ENCODE peak calls at places on chromosomes 4 and X, in nine cellular contexts. One of them, this sample, is unnamed.

GRCh38 chr4:90126805-90127204 is 389 bp upstream of the CCSER1 start:
- DNase-seq in MCF 10A: no peak
- DNase-seq in right lobe of liver: no peak
- DNase-seq in AG10803: no peak
- DNase-seq in colonic mucosa: no peak
- DNase-seq in ovary: no peak
- DNase-seq in WTC11: no peak
- DNase-seq in AG09319: no peak
- DNase-seq in kidney: no peak
- DNase-seq in this sample: no peak

GRCh38 chrX:28981952-28982351 is 394.7 kb downstream of the IL1RAPL1 start:
- DNase-seq in ovary: no peak
- DNase-seq in right lobe of liver: no peak
- DNase-seq in MCF 10A: no peak
- DNase-seq in AG10803: no peak
- DNase-seq in kidney: no peak
- DNase-seq in AG09319: no peak
- DNase-seq in colonic mucosa: no peak
- DNase-seq in WTC11: no peak
- DNase-seq in this sample: no peak

GRCh38 chr4:174222266-174222872 is 61.1 kb downstream of the FBXO8 start:
- DNase-seq in AG09319: no peak
- DNase-seq in colonic mucosa: no peak
- DNase-seq in right lobe of liver: no peak
- DNase-seq in kidney: no peak
- DNase-seq in WTC11: no peak
- DNase-seq in ovary: no peak
- DNase-seq in AG10803: peak
- DNase-seq in MCF 10A: peak
- DNase-seq in this sample: no peak

GRCh38 chr4:111506706-111507105 is 638.5 kb upstream of the FAM241A start:
- DNase-seq in colonic mucosa: no peak
- DNase-seq in ovary: no peak
- DNase-seq in AG09319: peak
- DNase-seq in MCF 10A: peak
- DNase-seq in right lobe of liver: no peak
- DNase-seq in kidney: no peak
- DNase-seq in WTC11: no peak
- DNase-seq in AG10803: peak
- DNase-seq in this sample: no peak

GRCh38 chr4:1521821-1522361 is 115.6 kb upstream of the NKX1-1 start:
- DNase-seq in MCF 10A: no peak
- DNase-seq in WTC11: no peak
- DNase-seq in right lobe of liver: no peak
- DNase-seq in ovary: peak
- DNase-seq in kidney: peak
- DNase-seq in colonic mucosa: no peak
- DNase-seq in AG09319: no peak
- DNase-seq in AG10803: no peak
- DNase-seq in this sample: peak

GRCh38 chrX:71175531-71175930 is 30.9 kb downstream of the NLGN3 start:
- DNase-seq in kidney: no peak
- DNase-seq in MCF 10A: no peak
- DNase-seq in AG09319: no peak
- DNase-seq in ovary: no peak
- DNase-seq in AG10803: no peak
- DNase-seq in colonic mucosa: no peak
- DNase-seq in WTC11: no peak
- DNase-seq in right lobe of liver: no peak
- DNase-seq in this sample: no peak

GRCh38 chrX:17635231-17635630 is 102.1 kb upstream of the SCML1 start:
- DNase-seq in AG09319: no peak
- DNase-seq in colonic mucosa: peak
- DNase-seq in ovary: no peak
- DNase-seq in AG10803: no peak
- DNase-seq in MCF 10A: no peak
- DNase-seq in WTC11: peak
- DNase-seq in right lobe of liver: no peak
- DNase-seq in kidney: peak
- DNase-seq in this sample: peak

GRCh38 chr4:140654516-140654855 is 85.7 kb upstream of the UCP1 start:
- DNase-seq in colonic mucosa: no peak
- DNase-seq in kidney: no peak
- DNase-seq in AG10803: no peak
- DNase-seq in ovary: no peak
- DNase-seq in WTC11: no peak
- DNase-seq in right lobe of liver: no peak
- DNase-seq in AG09319: no peak
- DNase-seq in MCF 10A: no peak
- DNase-seq in this sample: no peak

GRCh38 chr4:2902126-2902525 is 58.5 kb downstream of the ADD1 start:
- DNase-seq in AG09319: no peak
- DNase-seq in ovary: no peak
- DNase-seq in MCF 10A: no peak
- DNase-seq in AG10803: no peak
- DNase-seq in kidney: no peak
- DNase-seq in WTC11: no peak
- DNase-seq in colonic mucosa: no peak
- DNase-seq in right lobe of liver: no peak
- DNase-seq in this sample: no peak

GRCh38 chr4:163164110-163164509 is 2.6 kb downstream of the NAF1 start:
- DNase-seq in AG09319: no peak
- DNase-seq in WTC11: no peak
- DNase-seq in colonic mucosa: no peak
- DNase-seq in ovary: no peak
- DNase-seq in AG10803: no peak
- DNase-seq in kidney: no peak
- DNase-seq in right lobe of liver: no peak
- DNase-seq in MCF 10A: no peak
- DNase-seq in this sample: no peak

GRCh38 chrX:4579999-4580398 is 866.5 kb upstream of the PRKX start:
- DNase-seq in WTC11: no peak
- DNase-seq in colonic mucosa: no peak
- DNase-seq in right lobe of liver: no peak
- DNase-seq in MCF 10A: no peak
- DNase-seq in kidney: no peak
- DNase-seq in AG10803: no peak
- DNase-seq in AG09319: no peak
- DNase-seq in ovary: no peak
- DNase-seq in this sample: no peak

GRCh38 chrX:100368167-100368566 is 41.9 kb downstream of the PCDH19 start:
- DNase-seq in right lobe of liver: no peak
- DNase-seq in kidney: no peak
- DNase-seq in MCF 10A: peak
- DNase-seq in AG10803: no peak
- DNase-seq in AG09319: no peak
- DNase-seq in ovary: no peak
- DNase-seq in WTC11: peak
- DNase-seq in colonic mucosa: no peak
- DNase-seq in this sample: no peak

GRCh38 chrX:13142891-13143290 is 98.5 kb upstream of the FAM9C start:
- DNase-seq in ovary: no peak
- DNase-seq in AG09319: no peak
- DNase-seq in WTC11: no peak
- DNase-seq in right lobe of liver: no peak
- DNase-seq in kidney: no peak
- DNase-seq in colonic mucosa: peak
- DNase-seq in AG10803: no peak
- DNase-seq in MCF 10A: no peak
- DNase-seq in this sample: no peak

GRCh38 chr4:72564789-72565188 is 4.2 kb downstream of the ADAMTS3 start:
- DNase-seq in WTC11: no peak
- DNase-seq in kidney: no peak
- DNase-seq in right lobe of liver: no peak
- DNase-seq in MCF 10A: no peak
- DNase-seq in ovary: no peak
- DNase-seq in colonic mucosa: no peak
- DNase-seq in AG09319: no peak
- DNase-seq in AG10803: no peak
- DNase-seq in this sample: no peak

GRCh38 chr4:163988391-163988790 is 493.9 kb downstream of the TMA16 start:
- DNase-seq in WTC11: no peak
- DNase-seq in MCF 10A: no peak
- DNase-seq in AG09319: no peak
- DNase-seq in AG10803: no peak
- DNase-seq in kidney: no peak
- DNase-seq in ovary: no peak
- DNase-seq in colonic mucosa: no peak
- DNase-seq in right lobe of liver: no peak
- DNase-seq in this sample: no peak

GRCh38 chr4:99710681-99711345 is 53.2 kb upstream of the C4orf54 start:
- DNase-seq in kidney: no peak
- DNase-seq in AG09319: no peak
- DNase-seq in AG10803: no peak
- DNase-seq in colonic mucosa: no peak
- DNase-seq in MCF 10A: peak
- DNase-seq in right lobe of liver: no peak
- DNase-seq in ovary: no peak
- DNase-seq in WTC11: no peak
- DNase-seq in this sample: no peak

GRCh38 chrX:11558972-11559371 is 106.7 kb downstream of the ARHGAP6 start:
- DNase-seq in AG10803: no peak
- DNase-seq in MCF 10A: peak
- DNase-seq in colonic mucosa: peak
- DNase-seq in ovary: no peak
- DNase-seq in WTC11: peak
- DNase-seq in right lobe of liver: no peak
- DNase-seq in kidney: no peak
- DNase-seq in AG09319: no peak
- DNase-seq in this sample: peak

GRCh38 chrX:9189286-9189685 is 155.4 kb upstream of the FAM9B start:
- DNase-seq in WTC11: no peak
- DNase-seq in right lobe of liver: no peak
- DNase-seq in ovary: no peak
- DNase-seq in MCF 10A: no peak
- DNase-seq in kidney: no peak
- DNase-seq in AG09319: no peak
- DNase-seq in colonic mucosa: no peak
- DNase-seq in AG10803: no peak
- DNase-seq in this sample: no peak

GRCh38 chr4:84691170-84691691 is 108.3 kb downstream of the CDS1 start:
- DNase-seq in MCF 10A: peak
- DNase-seq in AG09319: peak
- DNase-seq in kidney: no peak
- DNase-seq in colonic mucosa: no peak
- DNase-seq in AG10803: peak
- DNase-seq in WTC11: no peak
- DNase-seq in ovary: no peak
- DNase-seq in right lobe of liver: no peak
- DNase-seq in this sample: no peak

GRCh38 chr4:177499537-177499936 is 57.3 kb upstream of the AGA start:
- DNase-seq in WTC11: no peak
- DNase-seq in AG10803: no peak
- DNase-seq in MCF 10A: no peak
- DNase-seq in right lobe of liver: no peak
- DNase-seq in AG09319: no peak
- DNase-seq in ovary: no peak
- DNase-seq in kidney: peak
- DNase-seq in colonic mucosa: no peak
- DNase-seq in this sample: no peak

GRCh38 chr4:177509346-177509745 is 67.1 kb upstream of the AGA start:
- DNase-seq in AG10803: no peak
- DNase-seq in MCF 10A: no peak
- DNase-seq in right lobe of liver: no peak
- DNase-seq in kidney: no peak
- DNase-seq in colonic mucosa: no peak
- DNase-seq in ovary: no peak
- DNase-seq in WTC11: no peak
- DNase-seq in AG09319: no peak
- DNase-seq in this sample: no peak

GRCh38 chr4:177508662-177509061 is 66.4 kb upstream of the AGA start:
- DNase-seq in ovary: no peak
- DNase-seq in MCF 10A: no peak
- DNase-seq in colonic mucosa: no peak
- DNase-seq in WTC11: no peak
- DNase-seq in kidney: no peak
- DNase-seq in right lobe of liver: no peak
- DNase-seq in AG09319: no peak
- DNase-seq in AG10803: no peak
- DNase-seq in this sample: no peak

DNA sequence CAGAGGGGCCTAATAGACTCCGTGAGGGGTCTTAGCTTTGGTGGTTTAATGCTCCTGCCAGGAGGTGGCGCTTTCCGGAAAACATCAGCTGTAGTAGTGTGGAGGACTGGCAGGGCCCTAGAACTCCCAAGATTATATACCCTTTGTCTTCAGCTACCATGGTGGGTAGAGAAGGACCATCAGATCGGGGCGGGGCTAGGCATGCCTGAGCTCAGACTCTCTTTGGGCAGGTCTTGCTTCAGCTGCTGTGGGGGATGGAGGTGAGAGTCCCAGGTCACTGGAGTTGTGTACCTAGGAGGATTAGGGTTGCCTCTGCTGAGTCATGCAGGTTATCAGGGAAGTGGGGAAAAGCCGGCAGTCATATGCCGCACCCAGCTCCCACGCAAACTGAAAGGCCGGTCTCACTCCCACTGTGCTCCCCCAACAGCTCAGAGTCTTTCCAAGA is 63.0 kb upstream of the AGA start:
- DNase-seq in kidney: no peak
- DNase-seq in colonic mucosa: no peak
- DNase-seq in right lobe of liver: no peak
- DNase-seq in AG10803: no peak
- DNase-seq in MCF 10A: no peak
- DNase-seq in ovary: no peak
- DNase-seq in WTC11: peak
- DNase-seq in AG09319: no peak
- DNase-seq in this sample: no peak
- TF ChIP-seq CTCF in kidney: no peak
- TF ChIP-seq CTCF in colonic mucosa: no peak
- TF ChIP-seq CTCF in right lobe of liver: no peak
- TF ChIP-seq CTCF in AG10803: no peak
- TF ChIP-seq CTCF in MCF 10A: no peak
- TF ChIP-seq CTCF in ovary: no peak
- TF ChIP-seq CTCF in WTC11: no peak
- TF ChIP-seq CTCF in AG09319: no peak
- TF ChIP-seq CTCF in this sample: no peak

GRCh38 chrX:109822861-109823260 is 89.8 kb upstream of the ACSL4 start:
- DNase-seq in colonic mucosa: no peak
- DNase-seq in ovary: no peak
- DNase-seq in AG09319: no peak
- DNase-seq in AG10803: no peak
- DNase-seq in kidney: no peak
- DNase-seq in WTC11: no peak
- DNase-seq in MCF 10A: no peak
- DNase-seq in right lobe of liver: no peak
- DNase-seq in this sample: no peak
- TF ChIP-seq CTCF in colonic mucosa: no peak
- TF ChIP-seq CTCF in ovary: no peak
- TF ChIP-seq CTCF in AG09319: no peak
- TF ChIP-seq CTCF in AG10803: no peak
- TF ChIP-seq CTCF in kidney: no peak
- TF ChIP-seq CTCF in WTC11: no peak
- TF ChIP-seq CTCF in MCF 10A: no peak
- TF ChIP-seq CTCF in right lobe of liver: no peak
- TF ChIP-seq CTCF in this sample: no peak

GRCh38 chrX:47836164-47837072 is at the start of gene ZNF81:
- DNase-seq in kidney: peak
- DNase-seq in right lobe of liver: peak
- DNase-seq in MCF 10A: peak
- DNase-seq in AG09319: peak
- DNase-seq in ovary: peak
- DNase-seq in AG10803: peak
- DNase-seq in colonic mucosa: peak
- DNase-seq in WTC11: peak
- DNase-seq in this sample: peak
- TF ChIP-seq CTCF in kidney: no peak
- TF ChIP-seq CTCF in right lobe of liver: no peak
- TF ChIP-seq CTCF in MCF 10A: no peak
- TF ChIP-seq CTCF in AG09319: no peak
- TF ChIP-seq CTCF in ovary: no peak
- TF ChIP-seq CTCF in AG10803: no peak
- TF ChIP-seq CTCF in colonic mucosa: no peak
- TF ChIP-seq CTCF in WTC11: no peak
- TF ChIP-seq CTCF in this sample: no peak

GRCh38 chr4:88212253-88212561 is 53.8 kb upstream of the ABCG2 start:
- DNase-seq in AG10803: no peak
- DNase-seq in colonic mucosa: no peak
- DNase-seq in MCF 10A: no peak
- DNase-seq in AG09319: no peak
- DNase-seq in kidney: no peak
- DNase-seq in ovary: no peak
- DNase-seq in right lobe of liver: no peak
- DNase-seq in WTC11: no peak
- DNase-seq in this sample: no peak
- TF ChIP-seq CTCF in AG10803: no peak
- TF ChIP-seq CTCF in colonic mucosa: peak
- TF ChIP-seq CTCF in MCF 10A: no peak
- TF ChIP-seq CTCF in AG09319: no peak
- TF ChIP-seq CTCF in kidney: no peak
- TF ChIP-seq CTCF in ovary: no peak
- TF ChIP-seq CTCF in right lobe of liver: no peak
- TF ChIP-seq CTCF in WTC11: no peak
- TF ChIP-seq CTCF in this sample: peak